ENCODE peak calls at places on chromosome 15, in ten cellular contexts. One of them, this sample, is unnamed.

GRCh38 chr15:63372018-63372705 is 9.5 kb downstream of the CA12 start:
- DNase-seq in islet precursor cell: peak
- DNase-seq in anterior cingulate cortex: peak
- DNase-seq in heart left ventricle: no peak
- DNase-seq in caudate nucleus: no peak
- DNase-seq in SK-MEL-5: no peak
- DNase-seq in NCI-H460: peak
- DNase-seq in mucosa of gallbladder: no peak
- DNase-seq in CD8-positive, alpha-beta memory T cell: no peak
- DNase-seq in astrocyte of the spinal cord: peak
- DNase-seq in this sample: peak

GRCh38 chr15:58410353-58410752 is 21.4 kb upstream of the LIPC start:
- DNase-seq in CD8-positive, alpha-beta memory T cell: peak
- DNase-seq in caudate nucleus: no peak
- DNase-seq in islet precursor cell: no peak
- DNase-seq in mucosa of gallbladder: no peak
- DNase-seq in NCI-H460: no peak
- DNase-seq in anterior cingulate cortex: no peak
- DNase-seq in heart left ventricle: no peak
- DNase-seq in astrocyte of the spinal cord: no peak
- DNase-seq in SK-MEL-5: no peak
- DNase-seq in this sample: no peak

GRCh38 chr15:59524331-59524731 is 86.3 kb downstream of the FAM81A start:
- DNase-seq in caudate nucleus: no peak
- DNase-seq in SK-MEL-5: no peak
- DNase-seq in NCI-H460: no peak
- DNase-seq in mucosa of gallbladder: no peak
- DNase-seq in CD8-positive, alpha-beta memory T cell: peak
- DNase-seq in anterior cingulate cortex: no peak
- DNase-seq in islet precursor cell: peak
- DNase-seq in heart left ventricle: no peak
- DNase-seq in astrocyte of the spinal cord: no peak
- DNase-seq in this sample: no peak

GRCh38 chr15:38024293-38025091 is 90.1 kb downstream of the TMCO5A start:
- DNase-seq in SK-MEL-5: no peak
- DNase-seq in CD8-positive, alpha-beta memory T cell: no peak
- DNase-seq in astrocyte of the spinal cord: no peak
- DNase-seq in islet precursor cell: no peak
- DNase-seq in heart left ventricle: no peak
- DNase-seq in caudate nucleus: no peak
- DNase-seq in mucosa of gallbladder: no peak
- DNase-seq in NCI-H460: no peak
- DNase-seq in anterior cingulate cortex: no peak
- DNase-seq in this sample: no peak

GRCh38 chr15:78909791-78910228 is 35.0 kb downstream of the CTSH start:
- DNase-seq in caudate nucleus: no peak
- DNase-seq in SK-MEL-5: peak
- DNase-seq in islet precursor cell: no peak
- DNase-seq in NCI-H460: peak
- DNase-seq in mucosa of gallbladder: no peak
- DNase-seq in CD8-positive, alpha-beta memory T cell: no peak
- DNase-seq in astrocyte of the spinal cord: peak
- DNase-seq in anterior cingulate cortex: no peak
- DNase-seq in heart left ventricle: no peak
- DNase-seq in this sample: peak

GRCh38 chr15:32721594-32721993 is 3.8 kb downstream of the GREM1 start:
- DNase-seq in NCI-H460: no peak
- DNase-seq in astrocyte of the spinal cord: peak
- DNase-seq in anterior cingulate cortex: no peak
- DNase-seq in islet precursor cell: no peak
- DNase-seq in SK-MEL-5: no peak
- DNase-seq in mucosa of gallbladder: no peak
- DNase-seq in caudate nucleus: no peak
- DNase-seq in CD8-positive, alpha-beta memory T cell: no peak
- DNase-seq in heart left ventricle: no peak
- DNase-seq in this sample: no peak

GRCh38 chr15:32956006-32956405 is 238.2 kb downstream of the GREM1 start:
- DNase-seq in mucosa of gallbladder: no peak
- DNase-seq in CD8-positive, alpha-beta memory T cell: no peak
- DNase-seq in NCI-H460: peak
- DNase-seq in heart left ventricle: no peak
- DNase-seq in SK-MEL-5: peak
- DNase-seq in islet precursor cell: no peak
- DNase-seq in astrocyte of the spinal cord: peak
- DNase-seq in anterior cingulate cortex: no peak
- DNase-seq in caudate nucleus: no peak
- DNase-seq in this sample: peak

GRCh38 chr15:77251662-77252061 is 168.2 kb downstream of the PEAK1 start:
- DNase-seq in islet precursor cell: no peak
- DNase-seq in NCI-H460: no peak
- DNase-seq in anterior cingulate cortex: no peak
- DNase-seq in heart left ventricle: no peak
- DNase-seq in CD8-positive, alpha-beta memory T cell: no peak
- DNase-seq in mucosa of gallbladder: no peak
- DNase-seq in astrocyte of the spinal cord: peak
- DNase-seq in SK-MEL-5: no peak
- DNase-seq in caudate nucleus: peak
- DNase-seq in this sample: peak

GRCh38 chr15:67823371-67824156 is 1.7 kb upstream of the SKOR1 start:
- DNase-seq in astrocyte of the spinal cord: no peak
- DNase-seq in heart left ventricle: no peak
- DNase-seq in NCI-H460: no peak
- DNase-seq in mucosa of gallbladder: no peak
- DNase-seq in CD8-positive, alpha-beta memory T cell: no peak
- DNase-seq in anterior cingulate cortex: no peak
- DNase-seq in islet precursor cell: no peak
- DNase-seq in caudate nucleus: no peak
- DNase-seq in SK-MEL-5: no peak
- DNase-seq in this sample: no peak

GRCh38 chr15:52037889-52038505 is 19.0 kb downstream of the MAPK6 start:
- DNase-seq in caudate nucleus: no peak
- DNase-seq in CD8-positive, alpha-beta memory T cell: no peak
- DNase-seq in heart left ventricle: no peak
- DNase-seq in SK-MEL-5: no peak
- DNase-seq in anterior cingulate cortex: no peak
- DNase-seq in NCI-H460: no peak
- DNase-seq in astrocyte of the spinal cord: no peak
- DNase-seq in islet precursor cell: no peak
- DNase-seq in mucosa of gallbladder: no peak
- DNase-seq in this sample: peak

GRCh38 chr15:41493205-41493901 is at the start of gene ITPKA:
- DNase-seq in islet precursor cell: peak
- DNase-seq in anterior cingulate cortex: peak
- DNase-seq in mucosa of gallbladder: peak
- DNase-seq in heart left ventricle: peak
- DNase-seq in SK-MEL-5: peak
- DNase-seq in CD8-positive, alpha-beta memory T cell: peak
- DNase-seq in caudate nucleus: peak
- DNase-seq in NCI-H460: peak
- DNase-seq in astrocyte of the spinal cord: peak
- DNase-seq in this sample: peak

GRCh38 chr15:99476413-99477222 is 89.2 kb upstream of the MEF2A start:
- DNase-seq in CD8-positive, alpha-beta memory T cell: no peak
- DNase-seq in astrocyte of the spinal cord: peak
- DNase-seq in anterior cingulate cortex: peak
- DNase-seq in SK-MEL-5: no peak
- DNase-seq in mucosa of gallbladder: peak
- DNase-seq in heart left ventricle: peak
- DNase-seq in caudate nucleus: peak
- DNase-seq in NCI-H460: peak
- DNase-seq in islet precursor cell: peak
- DNase-seq in this sample: no peak

GRCh38 chr15:97084650-97085049 is 754.1 kb downstream of the NR2F2 start:
- DNase-seq in anterior cingulate cortex: no peak
- DNase-seq in CD8-positive, alpha-beta memory T cell: no peak
- DNase-seq in mucosa of gallbladder: no peak
- DNase-seq in caudate nucleus: no peak
- DNase-seq in NCI-H460: no peak
- DNase-seq in astrocyte of the spinal cord: peak
- DNase-seq in islet precursor cell: no peak
- DNase-seq in heart left ventricle: no peak
- DNase-seq in SK-MEL-5: no peak
- DNase-seq in this sample: peak

GRCh38 chr15:101489236-101489632 is 273 bp downstream of the PCSK6 start:
- DNase-seq in heart left ventricle: no peak
- DNase-seq in astrocyte of the spinal cord: no peak
- DNase-seq in caudate nucleus: no peak
- DNase-seq in NCI-H460: peak
- DNase-seq in islet precursor cell: peak
- DNase-seq in anterior cingulate cortex: no peak
- DNase-seq in mucosa of gallbladder: no peak
- DNase-seq in SK-MEL-5: no peak
- DNase-seq in CD8-positive, alpha-beta memory T cell: no peak
- DNase-seq in this sample: peak

GRCh38 chr15:78637776-78638435 is 3.1 kb downstream of the CHRNB4 start:
- DNase-seq in astrocyte of the spinal cord: no peak
- DNase-seq in CD8-positive, alpha-beta memory T cell: no peak
- DNase-seq in SK-MEL-5: no peak
- DNase-seq in mucosa of gallbladder: no peak
- DNase-seq in NCI-H460: no peak
- DNase-seq in caudate nucleus: no peak
- DNase-seq in anterior cingulate cortex: no peak
- DNase-seq in heart left ventricle: no peak
- DNase-seq in islet precursor cell: no peak
- DNase-seq in this sample: no peak

GRCh38 chr15:80188293-80188692 is 35.5 kb downstream of the FAH start:
- DNase-seq in anterior cingulate cortex: no peak
- DNase-seq in islet precursor cell: no peak
- DNase-seq in astrocyte of the spinal cord: no peak
- DNase-seq in heart left ventricle: no peak
- DNase-seq in caudate nucleus: no peak
- DNase-seq in CD8-positive, alpha-beta memory T cell: no peak
- DNase-seq in mucosa of gallbladder: no peak
- DNase-seq in NCI-H460: no peak
- DNase-seq in SK-MEL-5: peak
- DNase-seq in this sample: no peak

This sample was measured in A673.